ENCODE peak calls at places on chromosome 18, in five cellular contexts. R is tibial artery, Q is coronary artery, T is BE2C, C is cardiac muscle cell. A is an unnamed sample.

GRCh38 chr18:68448736-68449135 is 266.2 kb downstream of the TMX3 start:
- DNase-seq in Q (no peak), T (no peak), C (peak), R (no peak), A (no peak)

GRCh38 chr18:6638470-6638869 is 91.0 kb upstream of the ARHGAP28 start:
- DNase-seq in T (no peak), C (no peak), Q (no peak), R (no peak), A (no peak)

GRCh38 chr18:28125051-28125450 is 51.9 kb downstream of the CDH2 start:
- DNase-seq in R (no peak), Q (no peak), C (peak), T (no peak), A (no peak)

GRCh38 chr18:24368749-24369148 is 28.9 kb downstream of the OSBPL1A start:
- DNase-seq in T (no peak), C (no peak), R (no peak), Q (no peak), A (no peak)

GRCh38 chr18:80023173-80023572 is 11.1 kb upstream of the RBFA start:
- DNase-seq in R (no peak), T (no peak), C (no peak), Q (no peak), A (no peak)

GRCh38 chr18:47721876-47722275 is 208.6 kb downstream of the SMAD2 start:
- DNase-seq in C (no peak), T (no peak), Q (peak), R (peak), A (no peak)

GRCh38 chr18:46484971-46485370 is 172.0 kb downstream of the LOXHD1 start:
- DNase-seq in T (no peak), C (no peak), R (no peak), Q (no peak), A (no peak)

GRCh38 chr18:23494992-23495391 is 8.3 kb upstream of the RMC1 start:
- DNase-seq in T (no peak), R (no peak), C (no peak), Q (no peak), A (no peak)

GRCh38 chr18:37711990-37712389 is 146.4 kb upstream of the CELF4 start:
- DNase-seq in R (no peak), T (no peak), C (peak), Q (no peak), A (no peak)

GRCh38 chr18:32366586-32367538 is 103.8 kb downstream of the GAREM1 start:
- DNase-seq in R (no peak), Q (no peak), C (peak), T (no peak), A (no peak)

GRCh38 chr18:26637324-26637723 is 89.0 kb upstream of the KCTD1 start:
- DNase-seq in T (no peak), Q (no peak), R (no peak), C (peak), A (no peak)

GRCh38 chr18:63095768-63096167 is 223.8 kb downstream of the BCL2 start:
- DNase-seq in Q (no peak), R (no peak), T (no peak), C (no peak), A (no peak)

GRCh38 chr18:47113796-47114540 is 36.3 kb downstream of the HDHD2 start:
- DNase-seq in Q (no peak), C (no peak), T (no peak), R (no peak), A (no peak)

GRCh38 chr18:49726564-49726963 is 86.8 kb downstream of the ACAA2 start:
- DNase-seq in C (no peak), Q (no peak), T (no peak), R (no peak), A (no peak)

GRCh38 chr18:49728542-49728941 is 84.8 kb downstream of the ACAA2 start:
- DNase-seq in Q (no peak), C (peak), T (peak), R (no peak), A (peak)

GRCh38 chr18:49723648-49724180 is 89.6 kb downstream of the ACAA2 start:
- DNase-seq in C (peak), Q (no peak), T (no peak), R (no peak), A (no peak)

GRCh38 chr18:49727816-49728215 is 85.5 kb downstream of the ACAA2 start:
- DNase-seq in T (no peak), Q (no peak), R (no peak), C (no peak), A (no peak)

DNA sequence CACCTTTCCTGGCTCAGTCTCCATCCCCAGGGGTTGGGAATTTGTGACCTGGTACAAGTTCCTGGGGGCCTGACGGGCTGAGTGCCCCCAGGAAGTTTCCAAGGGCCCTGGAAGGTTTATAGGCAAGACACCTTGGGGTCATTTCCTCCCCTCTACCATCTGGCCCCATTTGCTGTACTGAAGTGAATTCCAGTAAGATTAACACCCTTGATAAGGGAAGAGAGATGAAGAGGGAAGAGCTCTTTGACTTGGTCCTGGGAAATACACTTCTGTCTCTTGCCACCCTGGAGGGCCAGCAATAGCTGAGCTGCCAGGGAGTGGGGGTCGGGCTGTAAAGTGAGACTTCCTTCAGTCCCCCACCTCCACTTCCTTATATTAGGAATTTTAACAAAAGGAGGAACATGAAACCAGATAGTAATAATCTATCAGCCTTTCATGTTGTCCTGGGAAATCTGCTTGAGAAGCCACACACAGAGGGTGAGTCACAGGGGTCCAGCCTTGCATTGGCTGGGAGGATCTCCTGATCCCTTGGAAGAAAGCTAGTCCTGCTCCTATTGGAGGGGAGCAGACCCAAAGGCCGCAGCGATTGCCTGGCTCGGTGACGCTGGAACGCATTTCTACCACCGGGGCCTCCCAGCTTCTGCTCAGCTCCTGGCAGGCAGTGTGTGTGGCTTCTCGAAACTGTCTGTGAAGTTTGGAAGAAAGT is 87.4 kb downstream of the ACAA2 start:
- DNase-seq in Q (no peak), R (peak), C (peak), T (peak), A (no peak)
- TF ChIP-seq CTCF in Q (no peak), R (no peak), C (peak), T (no peak), A (no peak)

GRCh38 chr18:52007109-52007508 is 332.9 kb upstream of the DCC start:
- DNase-seq in T (no peak), Q (no peak), R (no peak), C (no peak), A (no peak)
- H3K4me3 ChIP-seq in T (no peak), Q (no peak), R (no peak), C (no peak), A (no peak)

GRCh38 chr18:76875390-76876330 is 53.3 kb downstream of the ZNF236 start:
- DNase-seq in R (no peak), T (peak), C (peak), Q (no peak), A (no peak)
- TF ChIP-seq CTCF in R (peak), T (peak), C (peak), Q (peak), A (peak)

DNA sequence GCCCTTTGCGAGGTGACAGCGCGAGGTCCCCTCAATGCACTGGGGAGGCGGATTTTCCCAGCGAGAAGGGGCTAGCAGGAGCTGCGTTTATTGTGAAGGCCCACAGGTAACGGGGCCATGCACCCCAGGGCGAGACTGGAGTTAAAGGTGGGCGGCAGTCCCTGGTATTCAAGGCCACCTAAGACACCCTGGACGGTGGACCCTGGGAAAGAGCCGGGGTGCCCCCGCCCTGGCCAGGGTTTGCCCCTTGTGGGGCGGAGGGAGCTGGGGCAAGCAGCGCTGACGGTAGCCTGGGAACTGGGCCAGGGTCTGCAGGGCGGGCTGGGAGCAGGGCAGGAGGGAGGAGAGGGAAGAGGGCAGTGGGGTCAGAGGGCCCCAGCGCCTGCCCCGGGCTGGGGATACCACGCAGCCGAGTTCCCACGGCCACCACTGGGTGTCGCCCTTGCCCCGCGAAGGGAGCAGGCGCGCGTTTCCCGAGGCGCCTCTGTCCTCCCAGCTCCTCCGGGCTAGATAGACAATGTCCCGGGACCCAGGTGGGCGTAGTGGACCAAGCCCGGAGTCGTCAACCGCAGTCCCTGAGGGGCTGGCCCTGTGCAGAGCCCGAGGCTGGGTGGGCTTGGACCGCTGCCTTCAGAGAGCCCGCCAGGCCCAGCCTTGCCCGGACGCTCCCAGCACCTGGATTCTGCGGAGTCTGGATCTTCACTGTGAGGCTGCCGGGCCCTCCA is 80.2 kb downstream of the SMAD4 start:
- DNase-seq in T (peak), Q (no peak), C (peak), R (no peak), A (peak)
- H3K4me3 ChIP-seq in T (no peak), Q (no peak), C (no peak), R (no peak), A (no peak)

GRCh38 chr18:8980496-8981402 is 121.8 kb upstream of the NDUFV2 start:
- DNase-seq in C (no peak), T (no peak), R (no peak), Q (no peak), A (no peak)

GRCh38 chr18:8977166-8977565 is 125.3 kb upstream of the NDUFV2 start:
- DNase-seq in C (no peak), R (no peak), T (no peak), Q (no peak), A (no peak)

GRCh38 chr18:8977701-8978100 is 124.8 kb upstream of the NDUFV2 start:
- DNase-seq in R (no peak), Q (no peak), T (no peak), C (no peak), A (no peak)

GRCh38 chr18:8978394-8978793 is 124.1 kb upstream of the NDUFV2 start:
- DNase-seq in C (no peak), T (no peak), R (no peak), Q (no peak), A (no peak)

DNA sequence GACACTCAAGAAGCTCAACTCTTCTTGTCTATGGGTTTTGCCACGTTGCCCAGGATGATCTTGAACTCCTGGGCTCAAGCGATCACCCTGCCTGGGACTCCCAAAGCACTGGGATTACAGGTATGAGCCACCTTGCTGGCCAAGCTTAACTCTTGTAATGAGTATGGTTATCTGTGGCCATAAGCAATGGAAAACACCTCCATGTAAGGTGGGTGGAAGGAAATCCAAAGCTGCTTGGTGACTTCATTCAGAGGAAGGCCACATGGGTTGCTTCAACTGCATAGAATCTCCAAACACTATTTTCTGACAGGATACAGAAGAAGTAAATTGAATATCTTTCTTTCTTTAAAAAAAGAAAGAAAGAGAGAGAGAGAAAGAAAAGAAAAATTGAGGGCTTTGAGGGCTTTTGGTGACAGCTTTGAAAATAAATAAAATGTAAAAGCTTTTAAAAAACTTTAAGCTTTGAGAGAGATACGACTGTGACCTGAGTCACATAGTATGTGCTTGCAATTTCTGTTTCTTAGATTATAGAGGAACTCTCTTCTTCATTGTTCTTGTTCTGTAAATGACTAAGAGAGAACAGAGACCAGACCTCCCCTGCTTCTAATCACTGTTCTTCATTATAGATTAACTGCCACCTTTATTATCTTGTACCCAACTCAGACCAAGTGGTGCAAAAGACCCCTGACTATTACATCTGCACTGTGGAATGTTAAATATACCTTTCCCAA is 123.1 kb upstream of the NDUFV2 start:
- DNase-seq in Q (no peak), R (no peak), T (no peak), C (no peak), A (no peak)
- TF ChIP-seq CTCF in Q (no peak), R (no peak), T (no peak), C (no peak), A (no peak)

DNA sequence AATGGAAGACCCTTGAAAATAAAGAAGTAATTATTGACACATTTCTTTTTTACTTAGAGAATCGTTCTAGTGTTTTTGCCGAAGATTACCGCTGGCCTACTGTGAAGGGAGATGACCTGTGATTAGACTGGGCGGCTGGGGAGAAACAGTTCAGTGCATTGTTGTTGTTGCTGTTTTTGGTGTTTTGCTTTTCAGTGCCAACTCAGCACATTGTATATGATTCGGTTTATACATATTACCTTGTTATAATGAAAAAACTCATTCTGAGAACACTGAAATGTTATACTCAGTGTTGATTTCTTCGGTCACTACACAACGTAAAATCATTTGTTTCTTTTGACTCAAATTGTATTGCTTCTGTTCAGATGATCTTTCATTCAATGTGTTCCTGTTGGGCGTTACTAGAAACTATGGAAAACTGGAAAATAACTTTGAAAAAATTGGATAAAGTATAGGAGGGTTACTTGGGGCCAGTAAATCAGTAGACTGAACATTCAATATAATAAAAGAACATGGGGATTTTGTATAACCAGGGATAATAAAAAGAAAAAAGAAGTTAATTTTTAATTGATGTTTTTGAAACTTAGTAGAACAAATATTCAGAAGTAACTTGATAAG is 3.3 kb downstream of the PMAIP1 start:
- DNase-seq in T (no peak), R (no peak), C (no peak), Q (no peak), A (no peak)
- H3K4me3 ChIP-seq in T (no peak), R (no peak), C (no peak), Q (no peak), A (no peak)

GRCh38 chr18:21980744-21981143 is 188.6 kb upstream of the GATA6 start:
- DNase-seq in Q (no peak), T (no peak), R (no peak), C (no peak), A (no peak)
- TF ChIP-seq CTCF in Q (no peak), T (no peak), R (no peak), C (no peak), A (no peak)

GRCh38 chr18:52451851-52452250 is 111.9 kb downstream of the DCC start:
- DNase-seq in C (no peak), R (no peak), Q (no peak), T (no peak), A (no peak)

GRCh38 chr18:52452427-52452826 is 112.4 kb downstream of the DCC start:
- DNase-seq in C (no peak), Q (no peak), T (no peak), R (no peak), A (no peak)

DNA sequence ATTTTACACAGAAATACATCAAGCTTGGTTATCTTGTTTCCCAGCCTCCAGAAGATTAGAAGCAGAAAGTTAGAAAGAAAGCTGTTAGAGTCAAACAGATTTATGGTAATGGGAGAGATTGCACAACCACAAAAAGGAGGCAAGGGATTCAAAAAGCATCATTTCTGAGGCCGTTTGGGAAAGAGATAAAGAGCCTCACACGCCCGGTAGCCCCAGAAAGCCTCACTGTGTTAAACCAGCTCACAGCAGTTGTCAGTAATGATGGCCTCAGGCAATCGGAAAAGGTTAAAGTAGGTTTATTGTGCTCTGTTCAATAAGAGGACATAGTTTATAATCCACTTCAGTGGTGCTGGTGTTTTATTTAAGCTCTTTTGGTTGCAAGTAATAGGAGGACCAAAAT is 111.3 kb downstream of the DCC start:
- DNase-seq in Q (no peak), R (no peak), T (no peak), C (no peak), A (no peak)
- H3K4me3 ChIP-seq in Q (no peak), R (no peak), T (no peak), C (no peak), A (no peak)

GRCh38 chr18:1499265-1499664 is 594.6 kb downstream of the ADCYAP1 start:
- DNase-seq in Q (no peak), C (peak), R (no peak), T (no peak), A (no peak)
- TF ChIP-seq CTCF in Q (no peak), C (peak), R (no peak), T (peak), A (no peak)

GRCh38 chr18:56173542-56174220 is 464.7 kb downstream of the TXNL1 start:
- DNase-seq in T (no peak), C (no peak), R (no peak), Q (no peak), A (no peak)
- H3K4me3 ChIP-seq in T (no peak), C (no peak), R (no peak), Q (no peak), A (no peak)

A was measured in upper lobe of right lung.